ENCODE peak calls at places on chromosomes 7 and 10, in seven cellular contexts. P is A549, H is suprapubic skin, Z is HCT116, E is Peyer's patch, V is stomach, W is K562. A is an unnamed sample.
A peak's percentile ranks its signal among the peaks of the same experiment; 100 is the strongest.

GRCh38 chr7:55351263-55351662 is 13.9 kb upstream of the LANCL2 start:
- DNase-seq in P (no peak), H (no peak), Z (no peak), E (no peak), V (no peak), W (no peak), A (no peak)

GRCh38 chr10:22629126-22629525 is 85.3 kb downstream of the PIP4K2A start:
- DNase-seq in P (no peak), H (no peak), Z (no peak), E (no peak), V (no peak), W (no peak), A (peak; percentile 27)

GRCh38 chr10:10533417-10533816 is 484.3 kb upstream of the CELF2 start:
- DNase-seq in P (no peak), H (no peak), Z (no peak), E (no peak), V (no peak), W (no peak), A (no peak)

GRCh38 chr7:87435546-87435945 is 39.9 kb downstream of the ABCB4 start:
- DNase-seq in P (no peak), H (no peak), Z (no peak), E (no peak), V (no peak), W (no peak), A (no peak)

GRCh38 chr7:25851332-25852248 is 300.4 kb upstream of the NFE2L3 start:
- DNase-seq in P (peak; percentile 65), H (peak; percentile 87), Z (no peak), E (peak; percentile 91), V (peak; percentile 80), W (peak; percentile 62), A (peak; percentile 56)

GRCh38 chr10:58001159-58001558 is 266.5 kb downstream of the IPMK start:
- DNase-seq in P (no peak), H (no peak), Z (no peak), E (no peak), V (no peak), W (no peak), A (no peak)

GRCh38 chr10:35412900-35413491 is 76.7 kb downstream of the CCNY start:
- DNase-seq in P (no peak), H (no peak), Z (no peak), E (no peak), V (no peak), W (peak; percentile 33), A (peak; percentile 51)

GRCh38 chr10:69222157-69223027 is 2.3 kb downstream of the HKDC1 start:
- DNase-seq in P (peak; percentile 66), H (no peak), Z (peak; percentile 83), E (peak; percentile 96), V (peak; percentile 71), W (peak; percentile 83), A (peak; percentile 71)

GRCh38 chr10:28681928-28682750 is 4.8 kb downstream of the BAMBI start:
- DNase-seq in P (no peak), H (no peak), Z (no peak), E (no peak), V (no peak), W (peak; percentile 31), A (no peak)

GRCh38 chr10:49037187-49037586 is 78.1 kb downstream of the VSTM4 start:
- DNase-seq in P (no peak), H (no peak), Z (peak; percentile 3), E (no peak), V (no peak), W (peak; percentile 73), A (no peak)

GRCh38 chr7:159115601-159116501 is 28.8 kb downstream of the VIPR2 start:
- DNase-seq in P (no peak), H (peak; percentile 66), Z (no peak), E (peak; percentile 28), V (no peak), W (no peak), A (no peak)

GRCh38 chr10:103602028-103602851 is 108.7 kb downstream of the NEURL1 start:
- DNase-seq in P (no peak), H (no peak), Z (no peak), E (no peak), V (no peak), W (no peak), A (no peak)

GRCh38 chr10:103603382-103603781 is 109.9 kb downstream of the NEURL1 start:
- DNase-seq in P (no peak), H (no peak), Z (no peak), E (no peak), V (no peak), W (no peak), A (no peak)

GRCh38 chr10:103600325-103600724 is 106.8 kb downstream of the NEURL1 start:
- DNase-seq in P (no peak), H (no peak), Z (no peak), E (no peak), V (no peak), W (no peak), A (no peak)

GRCh38 chr10:103600956-103601569 is 107.6 kb downstream of the NEURL1 start:
- DNase-seq in P (no peak), H (no peak), Z (no peak), E (no peak), V (no peak), W (no peak), A (no peak)

DNA sequence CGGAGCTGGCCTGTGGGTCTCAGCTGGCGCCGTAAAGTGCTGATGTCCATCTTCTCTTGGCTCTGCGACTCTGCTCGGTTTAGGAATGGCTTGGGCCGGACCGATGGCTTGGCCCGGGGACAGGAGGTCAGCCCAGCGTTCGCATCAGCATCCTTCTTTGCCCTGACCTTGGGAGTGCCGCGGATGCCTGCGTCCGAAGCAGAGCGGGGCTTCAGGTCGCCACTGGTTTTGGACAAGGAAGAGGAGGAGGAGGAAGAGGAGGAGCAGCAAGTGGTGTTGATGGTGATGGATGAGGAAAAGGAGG is 109.3 kb downstream of the NEURL1 start:
- DNase-seq in P (no peak), H (no peak), Z (no peak), E (no peak), V (no peak), W (no peak), A (no peak)
- TF ChIP-seq POLR2A in P (no peak), H (no peak), Z (no peak), E (no peak), V (no peak), W (no peak), A (no peak)

GRCh38 chr7:45890902-45891461 is 2.7 kb downstream of the IGFBP1 start:
- DNase-seq in P (no peak), H (no peak), Z (peak; percentile 22), E (no peak), V (no peak), W (peak; percentile 30), A (peak; percentile 30)

GRCh38 chr7:45891462-45892402 is 3.4 kb downstream of the IGFBP1 start:
- DNase-seq in P (no peak), H (no peak), Z (no peak), E (no peak), V (no peak), W (no peak), A (no peak)

GRCh38 chr7:45893374-45893995 is 5.2 kb downstream of the IGFBP1 start:
- DNase-seq in P (no peak), H (no peak), Z (no peak), E (no peak), V (no peak), W (no peak), A (no peak)

GRCh38 chr7:45893996-45894664 is 5.8 kb downstream of the IGFBP1 start:
- DNase-seq in P (no peak), H (no peak), Z (no peak), E (no peak), V (no peak), W (no peak), A (no peak)

DNA sequence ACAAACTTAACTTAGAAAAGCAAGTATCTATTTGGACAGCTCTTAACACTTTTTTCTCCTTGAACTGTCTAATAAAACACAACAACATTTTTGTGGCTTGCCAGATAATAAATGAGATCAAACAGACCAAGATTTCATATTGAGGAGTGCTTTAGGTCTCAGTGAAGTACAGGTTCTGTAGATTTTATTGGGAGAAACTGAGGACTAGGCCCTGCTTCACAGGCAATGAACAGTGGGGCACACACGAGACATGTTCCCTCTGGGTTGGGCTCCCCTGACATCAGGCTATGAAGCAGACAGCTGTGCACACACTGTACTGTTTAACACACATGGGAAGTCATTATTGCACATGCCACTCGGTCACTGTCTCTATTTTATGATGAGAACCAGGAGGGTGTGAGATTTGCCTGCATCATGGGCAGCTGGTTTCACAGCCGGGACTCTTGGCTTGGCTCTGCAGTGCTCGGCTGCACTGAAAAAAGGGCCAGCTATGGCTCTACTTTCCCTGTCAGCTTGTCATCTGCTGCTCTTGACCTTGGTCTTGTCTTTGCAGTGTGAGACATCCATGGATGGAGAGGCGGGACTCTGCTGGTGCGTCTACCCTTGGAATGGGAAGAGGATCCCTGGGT is 4.2 kb downstream of the IGFBP1 start:
- DNase-seq in P (no peak), H (no peak), Z (no peak), E (no peak), V (no peak), W (no peak), A (no peak)
- TF ChIP-seq POLR2A in P (no peak), H (no peak), Z (no peak), E (no peak), V (no peak), W (no peak), A (no peak)

GRCh38 chr10:102399217-102400021 is 3.9 kb downstream of the NFKB2 start:
- DNase-seq in P (peak; percentile 79), H (peak; percentile 92), Z (peak; percentile 80), E (peak; percentile 96), V (peak; percentile 93), W (peak; percentile 78), A (peak; percentile 91)
- TF ChIP-seq POLR2A in P (peak; percentile 58), H (no peak), Z (peak; percentile 67), E (no peak), V (no peak), W (no peak), A (peak; percentile 5)

GRCh38 chr10:89250814-89251416 is 660 bp downstream of the LIPA start:
- DNase-seq in P (peak; percentile 13), H (no peak), Z (no peak), E (no peak), V (no peak), W (no peak), A (no peak)

GRCh38 chr10:89256338-89256737 is 4.8 kb upstream of the LIPA start:
- DNase-seq in P (no peak), H (no peak), Z (no peak), E (no peak), V (no peak), W (no peak), A (no peak)

GRCh38 chr10:89252225-89252585 is 630 bp upstream of the LIPA start:
- DNase-seq in P (no peak), H (no peak), Z (no peak), E (no peak), V (no peak), W (no peak), A (no peak)

GRCh38 chr10:89249066-89249465 is 2.5 kb downstream of the LIPA start:
- DNase-seq in P (no peak), H (no peak), Z (no peak), E (no peak), V (no peak), W (no peak), A (no peak)

GRCh38 chr10:89251417-89252224 is at the start of gene LIPA:
- DNase-seq in P (peak; percentile 96), H (peak; percentile 96), Z (peak; percentile 97), E (peak; percentile 98), V (peak; percentile 94), W (no peak), A (peak; percentile 88)
- TF ChIP-seq POLR2A in P (peak; percentile 62), H (no peak), Z (no peak), E (peak; percentile 51), V (no peak), W (no peak), A (peak; percentile 18)

GRCh38 chr10:64345856-64346255 is 824.7 kb downstream of the REEP3 start:
- DNase-seq in P (no peak), H (no peak), Z (no peak), E (no peak), V (no peak), W (no peak), A (no peak)
- TF ChIP-seq POLR2A in P (no peak), H (no peak), Z (no peak), E (no peak), V (no peak), W (no peak), A (no peak)

A was measured in erythroblast.